ENCODE peak calls at places on chromosome 17, in five cellular contexts. N is fibroblast of pulmonary artery; P is AG04449; K is CD8-positive, alpha-beta T cell; R is left ventricle myocardium inferior. S is an unnamed sample.

GRCh38 chr17:11293480-11293879 is 52.5 kb downstream of the SHISA6 start:
- DNase-seq in N (no peak), P (no peak), K (no peak), R (no peak), S (no peak)

GRCh38 chr17:42526031-42526444 is 10.0 kb upstream of the NAGLU start:
- DNase-seq in N (peak), P (no peak), K (no peak), R (peak), S (no peak)

GRCh38 chr17:3892095-3892998 is 506 bp downstream of the CAMKK1 start:
- DNase-seq in N (peak), P (no peak), K (peak), R (peak), S (no peak)

GRCh38 chr17:17572010-17572785 is 19.3 kb downstream of the PEMT start:
- DNase-seq in N (no peak), P (no peak), K (no peak), R (no peak), S (no peak)

GRCh38 chr17:81890447-81891302 is 711 bp downstream of the ALYREF start:
- DNase-seq in N (no peak), P (no peak), K (no peak), R (no peak), S (no peak)

GRCh38 chr17:65401581-65401980 is 159.9 kb downstream of the AXIN2 start:
- DNase-seq in N (no peak), P (no peak), K (no peak), R (no peak), S (no peak)

GRCh38 chr17:37608369-37609169 is 649 bp downstream of the SYNRG start:
- DNase-seq in N (peak), P (no peak), K (no peak), R (no peak), S (no peak)

GRCh38 chr17:33322063-33322462 is 29.0 kb upstream of the ASIC2 start:
- DNase-seq in N (no peak), P (no peak), K (no peak), R (no peak), S (no peak)

GRCh38 chr17:34665803-34666763 is 86.7 kb downstream of the TMEM132E start:
- DNase-seq in N (no peak), P (no peak), K (no peak), R (no peak), S (no peak)

GRCh38 chr17:75512946-75513666 is 2.2 kb downstream of the CASKIN2 start:
- DNase-seq in N (no peak), P (no peak), K (no peak), R (no peak), S (no peak)

GRCh38 chr17:9767432-9767991 is 23.9 kb downstream of the DHRS7C start:
- DNase-seq in N (no peak), P (no peak), K (no peak), R (no peak), S (no peak)

GRCh38 chr17:12691173-12691572 is 25.5 kb downstream of the MYOCD start:
- DNase-seq in N (peak), P (peak), K (no peak), R (no peak), S (no peak)

GRCh38 chr17:63120406-63120805 is 154.4 kb downstream of the TANC2 start:
- DNase-seq in N (peak), P (no peak), K (no peak), R (no peak), S (no peak)

GRCh38 chr17:49944451-49944850 is 24.5 kb upstream of the DLX4 start:
- DNase-seq in N (no peak), P (no peak), K (no peak), R (no peak), S (no peak)

GRCh38 chr17:15261063-15261817 is 3.9 kb downstream of the PMP22 start:
- DNase-seq in N (peak), P (no peak), K (no peak), R (peak), S (no peak)

GRCh38 chr17:49922095-49922494 is 46.9 kb upstream of the DLX4 start:
- DNase-seq in N (no peak), P (no peak), K (no peak), R (no peak), S (no peak)

GRCh38 chr17:70622382-70623260 is 453.3 kb downstream of the KCNJ2 start:
- DNase-seq in N (peak), P (no peak), K (no peak), R (peak), S (no peak)

GRCh38 chr17:46874906-46875305 is 23.5 kb downstream of the WNT9B start:
- DNase-seq in N (no peak), P (no peak), K (no peak), R (no peak), S (no peak)

GRCh38 chr17:72691601-72692000 is 400.9 kb downstream of the SLC39A11 start:
- DNase-seq in N (no peak), P (peak), K (no peak), R (no peak), S (no peak)

GRCh38 chr17:37239690-37240344 is 136.0 kb upstream of the C17orf78 start:
- DNase-seq in N (peak), P (no peak), K (no peak), R (no peak), S (no peak)

GRCh38 chr17:50147841-50148225 is 2.6 kb downstream of the PPP1R9B start:
- DNase-seq in N (peak), P (no peak), K (no peak), R (no peak), S (no peak)

GRCh38 chr17:3738562-3739295 is 15.0 kb downstream of the HASPIN start:
- DNase-seq in N (no peak), P (no peak), K (peak), R (no peak), S (no peak)

GRCh38 chr17:82734987-82735866 is at the start of gene FN3K:
- DNase-seq in N (peak), P (no peak), K (peak), R (peak), S (no peak)

GRCh38 chr17:43832976-43833829 is at the start of gene MPP3:
- DNase-seq in N (peak), P (no peak), K (peak), R (peak), S (no peak)

GRCh38 chr17:44093231-44093900 is 22.8 kb downstream of the G6PC3 start:
- DNase-seq in N (no peak), P (no peak), K (no peak), R (no peak), S (no peak)

GRCh38 chr17:15914400-15915165 is 30.3 kb upstream of the ADORA2B start:
- DNase-seq in N (peak), P (no peak), K (no peak), R (no peak), S (no peak)

GRCh38 chr17:80023261-80024205 is 12.1 kb downstream of the TBC1D16 start:
- DNase-seq in N (no peak), P (no peak), K (no peak), R (no peak), S (no peak)

GRCh38 chr17:83175551-83176271 is 96.3 kb downstream of the METRNL start:
- DNase-seq in N (no peak), P (no peak), K (peak), R (no peak), S (no peak)

GRCh38 chr17:39547713-39548478 is 59.8 kb downstream of the NEUROD2 start:
- DNase-seq in N (peak), P (no peak), K (peak), R (peak), S (peak)

GRCh38 chr17:79950711-79951110 is 85.0 kb downstream of the TBC1D16 start:
- DNase-seq in N (no peak), P (no peak), K (no peak), R (no peak), S (no peak)

GRCh38 chr17:81999975-82000802 is 22.5 kb downstream of the CENPX start:
- DNase-seq in N (no peak), P (no peak), K (no peak), R (no peak), S (no peak)

GRCh38 chr17:66230918-66231543 is 1.8 kb upstream of the APOH start:
- DNase-seq in N (peak), P (no peak), K (no peak), R (no peak), S (no peak)

GRCh38 chr17:5530265-5530782 is 44.0 kb downstream of the MIS12 start:
- DNase-seq in N (no peak), P (no peak), K (no peak), R (no peak), S (no peak)

GRCh38 chr17:83082899-83083367 is 3.5 kb downstream of the METRNL start:
- DNase-seq in N (no peak), P (no peak), K (no peak), R (no peak), S (no peak)

GRCh38 chr17:78343099-78343432 is 16.8 kb downstream of the SOCS3 start:
- DNase-seq in N (peak), P (no peak), K (no peak), R (peak), S (no peak)

GRCh38 chr17:63694229-63694973 is 5.5 kb downstream of the LIMD2 start:
- DNase-seq in N (no peak), P (no peak), K (peak), R (no peak), S (no peak)

GRCh38 chr17:76784926-76785325 is 47.0 kb downstream of the MFSD11 start:
- DNase-seq in N (no peak), P (no peak), K (no peak), R (no peak), S (no peak)

GRCh38 chr17:76783146-76783545 is 45.2 kb downstream of the MFSD11 start:
- DNase-seq in N (no peak), P (no peak), K (no peak), R (no peak), S (no peak)

DNA sequence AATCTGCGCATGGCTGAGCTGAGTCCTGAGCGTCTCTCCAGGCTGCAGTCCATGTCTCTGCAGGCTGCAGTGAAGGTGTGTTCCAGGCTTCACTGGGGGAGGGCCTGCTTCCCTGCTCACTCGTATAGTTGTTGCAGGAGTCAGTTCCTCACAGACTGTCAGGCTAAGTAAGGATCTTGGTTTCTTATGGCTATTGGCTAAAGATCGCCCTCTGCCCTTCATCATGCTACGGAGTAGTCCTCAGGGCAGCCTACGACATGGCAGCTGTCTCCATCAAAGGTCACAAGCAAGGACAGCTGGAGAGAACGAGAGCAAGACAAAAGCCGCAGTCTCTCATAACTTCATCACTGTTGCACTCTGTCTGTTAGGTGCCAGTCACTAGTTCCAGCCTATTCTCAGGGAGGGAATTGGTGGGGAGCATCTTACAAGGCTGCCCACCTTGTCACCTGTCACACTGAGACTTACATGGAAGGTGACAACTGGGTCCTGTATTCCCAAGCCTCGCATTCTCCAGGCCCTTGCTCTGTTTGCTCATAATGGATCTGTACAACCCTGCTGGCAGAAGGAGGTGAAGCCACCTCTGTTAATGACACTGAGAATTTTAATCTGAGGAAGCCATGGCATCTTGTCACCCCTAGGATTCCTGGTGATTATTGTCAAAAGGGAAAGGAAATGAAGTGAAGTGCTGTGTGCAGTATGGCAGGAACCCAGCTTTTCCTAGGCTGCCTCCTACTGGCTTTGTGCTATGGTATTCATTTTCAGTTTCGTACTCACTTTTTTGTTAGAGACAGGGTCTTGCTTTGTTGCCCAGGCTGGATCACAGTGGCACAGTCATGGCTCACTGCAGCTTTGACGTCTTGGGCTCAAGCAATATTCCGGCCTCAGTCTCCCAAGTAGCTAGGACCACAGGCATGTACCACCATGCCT is 43.4 kb downstream of the MFSD11 start:
- DNase-seq in N (no peak), P (no peak), K (no peak), R (no peak), S (no peak)
- TF ChIP-seq CTCF in N (no peak), P (no peak), K (no peak), R (no peak), S (peak)

DNA sequence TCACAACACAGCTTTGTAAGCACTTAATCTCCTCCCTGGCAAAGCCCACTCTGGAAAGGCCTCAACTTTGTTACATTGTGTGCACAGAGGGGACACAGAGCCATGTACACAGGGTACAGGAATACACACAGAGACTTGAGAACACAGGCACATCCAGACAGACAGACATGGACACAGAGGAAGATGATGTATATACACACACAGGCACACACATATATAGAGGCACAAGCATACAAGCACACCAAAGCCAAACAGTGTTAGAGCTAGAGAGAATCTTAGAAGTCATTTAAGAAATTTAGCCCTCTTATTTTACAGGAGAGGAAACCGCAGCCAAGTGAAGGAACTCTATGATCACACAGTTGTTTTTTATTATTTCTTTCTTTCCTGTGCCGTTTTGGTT is 6.4 kb downstream of the MMP28 start:
- DNase-seq in N (no peak), P (no peak), K (no peak), R (no peak), S (no peak)
- H3K4me3 ChIP-seq in N (no peak), P (no peak), K (no peak), R (no peak), S (no peak)

DNA sequence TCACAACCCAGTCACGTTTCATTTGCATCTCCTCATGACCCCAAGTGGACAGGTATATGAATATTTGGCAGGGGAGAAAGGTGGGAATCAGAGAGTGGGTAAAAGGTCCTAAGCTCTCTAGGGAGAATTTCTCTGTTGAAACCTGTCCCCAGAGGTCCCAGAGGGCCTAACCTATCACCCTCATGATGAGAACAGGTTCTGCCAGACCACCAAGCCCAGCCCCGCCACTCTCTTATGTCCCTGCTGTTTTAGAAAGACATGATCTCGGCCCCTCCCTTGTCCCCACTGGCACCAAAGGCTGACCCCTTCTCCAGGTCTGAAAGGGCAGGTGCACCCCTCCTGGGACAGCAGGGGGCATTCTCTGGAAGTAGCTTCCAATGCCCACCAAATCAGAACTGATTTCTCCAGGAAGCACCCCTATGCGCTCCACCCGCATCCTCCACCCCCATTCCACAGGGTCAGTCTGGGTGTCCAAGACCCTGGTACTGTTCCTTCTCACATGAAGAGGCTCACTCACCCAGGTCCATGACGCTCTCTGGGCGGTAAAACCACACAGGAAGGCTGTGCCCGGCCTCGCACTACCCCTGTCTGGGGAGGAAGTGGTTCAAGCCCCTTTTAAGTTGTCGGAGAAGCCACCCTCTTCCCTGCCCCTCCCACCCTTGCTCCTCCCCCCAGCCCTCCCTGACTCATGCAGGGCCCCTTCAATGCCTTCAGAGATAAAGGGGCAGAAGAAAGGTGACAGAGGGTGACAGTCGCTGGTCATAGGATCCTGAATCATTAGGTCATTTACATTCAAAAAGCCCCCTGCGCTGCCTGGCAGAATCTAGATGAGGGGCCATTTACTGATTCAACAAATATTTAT is at the start of gene CCR7:
- DNase-seq in N (no peak), P (no peak), K (peak), R (no peak), S (no peak)
- TF ChIP-seq CTCF in N (no peak), P (no peak), K (no peak), R (no peak), S (no peak)

GRCh38 chr17:74452841-74453661 is 13.4 kb upstream of the CD300A start:
- DNase-seq in N (no peak), P (no peak), K (no peak), R (no peak), S (no peak)
- H3K4me3 ChIP-seq in N (no peak), P (no peak), K (no peak), R (peak), S (no peak)

GRCh38 chr17:627051-627450 is 87.6 kb downstream of the VPS53 start:
- DNase-seq in N (no peak), P (no peak), K (no peak), R (no peak), S (no peak)
- TF ChIP-seq CTCF in N (no peak), P (no peak), K (no peak), R (no peak), S (no peak)

GRCh38 chr17:48616719-48617514 is 1.8 kb upstream of the HOXB8 start:
- DNase-seq in N (no peak), P (no peak), K (no peak), R (no peak), S (no peak)

GRCh38 chr17:48615963-48616718 is 1.0 kb upstream of the HOXB8 start:
- DNase-seq in N (no peak), P (no peak), K (no peak), R (no peak), S (no peak)

GRCh38 chr17:48614904-48615211 is 234 bp downstream of the HOXB8 start:
- DNase-seq in N (no peak), P (no peak), K (no peak), R (no peak), S (no peak)

GRCh38 chr17:48613862-48614694 is 1.0 kb downstream of the HOXB8 start:
- DNase-seq in N (no peak), P (no peak), K (no peak), R (no peak), S (no peak)

GRCh38 chr17:48615212-48615962 is at the start of gene HOXB8:
- DNase-seq in N (no peak), P (no peak), K (no peak), R (no peak), S (no peak)
- H3K4me3 ChIP-seq in N (no peak), P (peak), K (peak), R (peak), S (no peak)

GRCh38 chr17:51957746-51958145 is 200.8 kb downstream of the CA10 start:
- DNase-seq in N (no peak), P (no peak), K (no peak), R (no peak), S (no peak)

GRCh38 chr17:51961689-51962088 is 196.8 kb downstream of the CA10 start:
- DNase-seq in N (no peak), P (no peak), K (no peak), R (no peak), S (no peak)
- TF ChIP-seq CTCF in N (no peak), P (no peak), K (no peak), R (no peak), S (no peak)

GRCh38 chr17:77324227-77324626 is 183.5 kb downstream of the SEC14L1 start:
- DNase-seq in N (no peak), P (no peak), K (no peak), R (no peak), S (no peak)
- H3K4me3 ChIP-seq in N (peak), P (peak), K (no peak), R (peak), S (peak)

DNA sequence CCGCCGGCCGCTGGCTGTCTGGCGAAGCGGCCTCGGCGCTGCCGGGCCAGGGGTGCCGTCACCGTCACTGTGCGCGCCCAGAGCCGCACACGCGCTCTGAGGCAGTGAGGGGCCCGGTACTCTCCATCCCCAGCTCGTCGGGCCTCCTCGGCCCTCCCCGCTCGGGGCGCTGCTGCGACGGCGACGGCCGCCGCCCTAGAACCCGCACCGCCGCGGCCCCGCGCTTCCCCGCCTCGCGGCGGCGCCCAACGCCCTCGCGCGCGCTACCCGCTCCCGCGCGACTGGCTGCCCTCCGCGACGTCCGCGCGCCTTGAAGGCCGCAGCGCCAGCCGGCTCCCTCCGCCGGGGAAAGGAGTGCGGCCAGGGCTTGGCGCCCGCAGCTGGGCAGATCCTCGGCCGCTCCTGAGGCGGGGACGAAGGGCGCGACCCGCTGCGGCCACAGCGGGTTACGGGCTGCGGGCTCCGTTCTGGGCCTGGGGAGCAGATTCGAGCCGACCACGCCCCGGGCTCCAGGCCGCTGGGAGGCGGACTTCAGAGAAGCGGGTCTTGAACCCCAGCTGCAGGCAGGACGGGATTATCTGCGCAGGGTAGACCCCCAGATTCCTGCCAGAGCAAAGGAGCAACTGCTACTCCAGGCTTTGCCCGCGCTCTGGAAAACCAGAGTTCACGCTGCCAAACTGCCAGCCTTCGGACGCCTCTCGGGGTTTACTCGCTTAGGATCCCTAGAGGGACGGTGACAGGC is at the start of gene ULK2:
- DNase-seq in N (peak), P (no peak), K (peak), R (peak), S (no peak)
- TF ChIP-seq CTCF in N (no peak), P (no peak), K (no peak), R (no peak), S (no peak)